ENCODE peak calls at places on chromosomes 13 and 19, in five cellular contexts. One of them, this sample, is unnamed.

GRCh38 chr13:23934481-23934880 is 37.2 kb upstream of the C1QTNF9B start:
- DNase-seq in tibial nerve: no peak
- DNase-seq in retinal pigment epithelial cell: no peak
- DNase-seq in fibroblast of mammary gland: peak
- DNase-seq in WTC11: no peak
- DNase-seq in this sample: no peak

GRCh38 chr19:46727757-46728156 is 10.8 kb upstream of the PRKD2 start:
- DNase-seq in WTC11: no peak
- DNase-seq in fibroblast of mammary gland: no peak
- DNase-seq in tibial nerve: no peak
- DNase-seq in retinal pigment epithelial cell: no peak
- DNase-seq in this sample: no peak

GRCh38 chr19:40550951-40551350 is 25.7 kb upstream of the SHKBP1 start:
- DNase-seq in fibroblast of mammary gland: no peak
- DNase-seq in tibial nerve: no peak
- DNase-seq in WTC11: no peak
- DNase-seq in retinal pigment epithelial cell: no peak
- DNase-seq in this sample: no peak

GRCh38 chr19:47601180-47601904 is 7.6 kb upstream of the BICRA start:
- DNase-seq in WTC11: no peak
- DNase-seq in retinal pigment epithelial cell: no peak
- DNase-seq in tibial nerve: no peak
- DNase-seq in fibroblast of mammary gland: no peak
- DNase-seq in this sample: no peak

GRCh38 chr19:55913643-55914268 is 18.4 kb downstream of the NLRP13 start:
- DNase-seq in WTC11: no peak
- DNase-seq in tibial nerve: no peak
- DNase-seq in retinal pigment epithelial cell: no peak
- DNase-seq in fibroblast of mammary gland: no peak
- DNase-seq in this sample: no peak

GRCh38 chr13:85665286-85665685 is 133.9 kb downstream of the SLITRK6 start:
- DNase-seq in WTC11: no peak
- DNase-seq in tibial nerve: no peak
- DNase-seq in fibroblast of mammary gland: peak
- DNase-seq in retinal pigment epithelial cell: peak
- DNase-seq in this sample: no peak

GRCh38 chr13:30704596-30704995 is 30.7 kb upstream of the ALOX5AP start:
- DNase-seq in WTC11: no peak
- DNase-seq in tibial nerve: no peak
- DNase-seq in retinal pigment epithelial cell: no peak
- DNase-seq in fibroblast of mammary gland: no peak
- DNase-seq in this sample: no peak

GRCh38 chr13:73984949-73985691 is 149.1 kb downstream of the KLF12 start:
- DNase-seq in fibroblast of mammary gland: no peak
- DNase-seq in WTC11: no peak
- DNase-seq in tibial nerve: no peak
- DNase-seq in retinal pigment epithelial cell: no peak
- DNase-seq in this sample: no peak

GRCh38 chr19:35517342-35517741 is 3.9 kb upstream of the DMKN start:
- DNase-seq in fibroblast of mammary gland: no peak
- DNase-seq in tibial nerve: no peak
- DNase-seq in retinal pigment epithelial cell: no peak
- DNase-seq in WTC11: no peak
- DNase-seq in this sample: no peak

GRCh38 chr13:112838038-112838965 is 130.7 kb upstream of the MCF2L start:
- DNase-seq in retinal pigment epithelial cell: no peak
- DNase-seq in WTC11: no peak
- DNase-seq in tibial nerve: no peak
- DNase-seq in fibroblast of mammary gland: no peak
- DNase-seq in this sample: no peak

GRCh38 chr13:19845758-19846157 is 17.7 kb downstream of the ZMYM5 start:
- DNase-seq in retinal pigment epithelial cell: peak
- DNase-seq in fibroblast of mammary gland: peak
- DNase-seq in WTC11: no peak
- DNase-seq in tibial nerve: no peak
- DNase-seq in this sample: no peak

GRCh38 chr19:38216785-38217746 is 7.0 kb downstream of the DPF1 start:
- DNase-seq in tibial nerve: no peak
- DNase-seq in WTC11: no peak
- DNase-seq in fibroblast of mammary gland: no peak
- DNase-seq in retinal pigment epithelial cell: no peak
- DNase-seq in this sample: no peak

GRCh38 chr13:75326173-75327131 is 155.5 kb downstream of the TBC1D4 start:
- DNase-seq in retinal pigment epithelial cell: no peak
- DNase-seq in fibroblast of mammary gland: peak
- DNase-seq in tibial nerve: no peak
- DNase-seq in WTC11: no peak
- DNase-seq in this sample: no peak

GRCh38 chr13:64130170-64130569 is 2714.5 kb upstream of the PCDH20 start:
- DNase-seq in WTC11: no peak
- DNase-seq in fibroblast of mammary gland: no peak
- DNase-seq in retinal pigment epithelial cell: no peak
- DNase-seq in tibial nerve: no peak
- DNase-seq in this sample: no peak

GRCh38 chr19:3986260-3987041 is 1.2 kb upstream of the EEF2 start:
- DNase-seq in fibroblast of mammary gland: peak
- DNase-seq in WTC11: peak
- DNase-seq in retinal pigment epithelial cell: no peak
- DNase-seq in tibial nerve: no peak
- DNase-seq in this sample: no peak

GRCh38 chr19:42412661-42413076 is 14.5 kb downstream of the LIPE start:
- DNase-seq in tibial nerve: no peak
- DNase-seq in retinal pigment epithelial cell: peak
- DNase-seq in fibroblast of mammary gland: no peak
- DNase-seq in WTC11: no peak
- DNase-seq in this sample: no peak

GRCh38 chr19:48968813-48969218 is 3.7 kb downstream of the FTL start:
- DNase-seq in retinal pigment epithelial cell: no peak
- DNase-seq in tibial nerve: no peak
- DNase-seq in fibroblast of mammary gland: no peak
- DNase-seq in WTC11: no peak
- DNase-seq in this sample: no peak

GRCh38 chr13:26254583-26255102 is 714 bp downstream of the CDK8 start:
- DNase-seq in fibroblast of mammary gland: peak
- DNase-seq in tibial nerve: no peak
- DNase-seq in retinal pigment epithelial cell: peak
- DNase-seq in WTC11: peak
- DNase-seq in this sample: peak

GRCh38 chr13:91579320-91579719 is 180.9 kb downstream of the GPC5 start:
- DNase-seq in fibroblast of mammary gland: no peak
- DNase-seq in WTC11: no peak
- DNase-seq in retinal pigment epithelial cell: no peak
- DNase-seq in tibial nerve: no peak
- DNase-seq in this sample: no peak

GRCh38 chr13:91572944-91573535 is 174.6 kb downstream of the GPC5 start:
- DNase-seq in retinal pigment epithelial cell: peak
- DNase-seq in fibroblast of mammary gland: no peak
- DNase-seq in tibial nerve: no peak
- DNase-seq in WTC11: no peak
- DNase-seq in this sample: no peak

GRCh38 chr13:91574756-91575155 is 176.3 kb downstream of the GPC5 start:
- DNase-seq in fibroblast of mammary gland: no peak
- DNase-seq in retinal pigment epithelial cell: peak
- DNase-seq in tibial nerve: no peak
- DNase-seq in WTC11: no peak
- DNase-seq in this sample: no peak

GRCh38 chr13:91572439-91572838 is 174.0 kb downstream of the GPC5 start:
- DNase-seq in WTC11: no peak
- DNase-seq in retinal pigment epithelial cell: no peak
- DNase-seq in fibroblast of mammary gland: no peak
- DNase-seq in tibial nerve: no peak
- DNase-seq in this sample: no peak

GRCh38 chr13:91576590-91576989 is 178.2 kb downstream of the GPC5 start:
- DNase-seq in WTC11: peak
- DNase-seq in retinal pigment epithelial cell: no peak
- DNase-seq in fibroblast of mammary gland: no peak
- DNase-seq in tibial nerve: no peak
- DNase-seq in this sample: no peak
- TF ChIP-seq CTCF in WTC11: peak
- TF ChIP-seq CTCF in retinal pigment epithelial cell: peak
- TF ChIP-seq CTCF in fibroblast of mammary gland: no peak
- TF ChIP-seq CTCF in tibial nerve: no peak
- TF ChIP-seq CTCF in this sample: no peak

DNA sequence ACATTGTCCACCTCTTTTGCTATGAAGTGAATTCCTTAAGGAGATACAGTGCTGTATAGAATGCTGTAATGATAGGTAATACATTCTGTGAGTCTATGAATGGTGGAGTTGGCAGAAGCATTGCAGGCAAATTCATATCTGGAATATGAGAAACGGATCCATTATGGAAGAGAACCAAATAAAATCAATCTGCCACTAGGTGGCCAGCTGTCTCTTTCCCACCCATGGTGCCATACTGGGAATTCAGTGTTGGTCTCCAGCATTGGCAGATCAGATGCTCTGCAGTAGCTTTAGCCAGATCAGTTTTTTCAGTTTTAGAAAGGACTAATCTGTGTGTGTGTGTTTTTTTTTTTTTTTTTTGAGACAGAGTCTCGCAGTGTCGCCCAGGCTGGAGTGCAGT is 27.6 kb downstream of the DNAJC3 start:
- DNase-seq in tibial nerve: no peak
- DNase-seq in WTC11: no peak
- DNase-seq in fibroblast of mammary gland: peak
- DNase-seq in retinal pigment epithelial cell: no peak
- DNase-seq in this sample: no peak
- TF ChIP-seq CTCF in tibial nerve: no peak
- TF ChIP-seq CTCF in WTC11: no peak
- TF ChIP-seq CTCF in fibroblast of mammary gland: peak
- TF ChIP-seq CTCF in retinal pigment epithelial cell: peak
- TF ChIP-seq CTCF in this sample: peak

GRCh38 chr13:80132741-80133601 is 208.0 kb downstream of the SPRY2 start:
- DNase-seq in fibroblast of mammary gland: peak
- DNase-seq in tibial nerve: peak
- DNase-seq in WTC11: no peak
- DNase-seq in retinal pigment epithelial cell: peak
- DNase-seq in this sample: no peak
- TF ChIP-seq CTCF in fibroblast of mammary gland: no peak
- TF ChIP-seq CTCF in tibial nerve: no peak
- TF ChIP-seq CTCF in WTC11: no peak
- TF ChIP-seq CTCF in retinal pigment epithelial cell: no peak
- TF ChIP-seq CTCF in this sample: no peak

DNA sequence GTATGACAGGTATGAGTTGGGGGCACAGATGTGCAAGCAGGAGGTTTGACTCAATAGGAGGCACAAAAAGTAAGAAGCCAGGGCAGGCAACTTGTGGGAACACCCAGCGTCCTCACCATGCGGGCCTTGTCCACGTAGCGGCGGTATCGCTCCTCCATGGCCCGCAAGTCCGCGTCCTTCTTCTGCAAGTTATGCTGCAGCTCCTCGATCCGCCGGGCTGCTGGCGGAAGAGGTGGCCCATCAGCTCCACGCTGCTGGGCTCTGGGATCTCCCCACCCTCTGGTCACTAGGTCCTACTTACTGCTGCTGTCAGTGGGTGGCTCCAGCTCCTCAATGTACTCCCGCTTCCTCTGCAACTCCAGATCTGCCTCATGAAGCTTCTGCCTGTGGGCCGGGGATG is 10.7 kb downstream of the HOOK2 start:
- DNase-seq in WTC11: no peak
- DNase-seq in retinal pigment epithelial cell: no peak
- DNase-seq in fibroblast of mammary gland: no peak
- DNase-seq in tibial nerve: no peak
- DNase-seq in this sample: no peak
- TF ChIP-seq CTCF in WTC11: no peak
- TF ChIP-seq CTCF in retinal pigment epithelial cell: no peak
- TF ChIP-seq CTCF in fibroblast of mammary gland: no peak
- TF ChIP-seq CTCF in tibial nerve: no peak
- TF ChIP-seq CTCF in this sample: no peak

GRCh38 chr13:33849211-33849610 is 31.3 kb downstream of the RFC3 start:
- DNase-seq in retinal pigment epithelial cell: no peak
- DNase-seq in tibial nerve: no peak
- DNase-seq in fibroblast of mammary gland: no peak
- DNase-seq in WTC11: no peak
- DNase-seq in this sample: no peak

GRCh38 chr13:33842207-33842606 is 24.3 kb downstream of the RFC3 start:
- DNase-seq in retinal pigment epithelial cell: no peak
- DNase-seq in WTC11: no peak
- DNase-seq in tibial nerve: no peak
- DNase-seq in fibroblast of mammary gland: no peak
- DNase-seq in this sample: no peak

GRCh38 chr13:33846306-33847062 is 28.5 kb downstream of the RFC3 start:
- DNase-seq in WTC11: no peak
- DNase-seq in retinal pigment epithelial cell: no peak
- DNase-seq in fibroblast of mammary gland: no peak
- DNase-seq in tibial nerve: no peak
- DNase-seq in this sample: no peak

GRCh38 chr13:33845572-33846305 is 27.8 kb downstream of the RFC3 start:
- DNase-seq in tibial nerve: no peak
- DNase-seq in fibroblast of mammary gland: no peak
- DNase-seq in WTC11: no peak
- DNase-seq in retinal pigment epithelial cell: no peak
- DNase-seq in this sample: no peak
- TF ChIP-seq CTCF in tibial nerve: no peak
- TF ChIP-seq CTCF in fibroblast of mammary gland: no peak
- TF ChIP-seq CTCF in WTC11: no peak
- TF ChIP-seq CTCF in retinal pigment epithelial cell: no peak
- TF ChIP-seq CTCF in this sample: no peak

This sample was measured in esophagus squamous epithelium.